ENCODE peak calls at places on chromosomes 2 and 18, in four cellular contexts. Q is tibial artery, L is stomach, M is cardiac fibroblast. V is an unnamed sample.

GRCh38 chr18:21191596-21192307 is 50.3 kb upstream of the GREB1L start:
- DNase-seq in L (peak), M (peak), Q (peak), V (peak)

GRCh38 chr2:117087565-117088291 is 726.8 kb upstream of the DDX18 start:
- DNase-seq in M (no peak), L (no peak), Q (no peak), V (no peak)

GRCh38 chr2:31475692-31476091 is 61.1 kb upstream of the XDH start:
- DNase-seq in L (no peak), Q (no peak), M (no peak), V (peak)

GRCh38 chr2:25920326-25920725 is 42.0 kb upstream of the ASXL2 start:
- DNase-seq in L (no peak), Q (no peak), M (peak), V (peak)

GRCh38 chr18:55301196-55301540 is 286.8 kb downstream of the TCF4 start:
- DNase-seq in L (no peak), M (no peak), Q (no peak), V (no peak)

GRCh38 chr2:67646714-67647333 is 249.7 kb downstream of the ETAA1 start:
- DNase-seq in L (no peak), Q (no peak), M (no peak), V (no peak)

GRCh38 chr2:101330253-101330921 is 21.9 kb upstream of the RNF149 start:
- DNase-seq in Q (no peak), M (peak), L (peak), V (no peak)

GRCh38 chr18:8381801-8382459 is 227.3 kb upstream of the RAB12 start:
- DNase-seq in M (peak), Q (no peak), L (no peak), V (no peak)

GRCh38 chr2:8515390-8515761 is 166.5 kb upstream of the ID2 start:
- DNase-seq in Q (no peak), L (peak), M (no peak), V (no peak)

GRCh38 chr2:61420986-61421546 is 49.8 kb downstream of the USP34 start:
- DNase-seq in Q (no peak), L (no peak), M (no peak), V (no peak)

GRCh38 chr18:32919799-32920198 is 147.0 kb upstream of the KLHL14 start:
- DNase-seq in L (peak), Q (no peak), M (no peak), V (peak)

GRCh38 chr2:113233593-113234550 is 44.8 kb downstream of the PAX8 start:
- DNase-seq in L (peak), M (no peak), Q (no peak), V (peak)

GRCh38 chr2:74583504-74583903 is 29.0 kb downstream of the DOK1 start:
- DNase-seq in M (peak), Q (no peak), L (no peak), V (peak)

GRCh38 chr2:191178806-191179514 is 28.2 kb upstream of the STAT4 start:
- DNase-seq in M (peak), L (no peak), Q (peak), V (peak)

GRCh38 chr2:119290859-119291587 is 67.4 kb downstream of the STEAP3 start:
- DNase-seq in M (peak), L (peak), Q (no peak), V (peak)

GRCh38 chr18:80154293-80154692 is 45.2 kb downstream of the ADNP2 start:
- DNase-seq in M (peak), L (no peak), Q (no peak), V (peak)

GRCh38 chr18:64331419-64331818 is 182.5 kb upstream of the LINC00305 start:
- DNase-seq in M (no peak), Q (no peak), L (no peak), V (no peak)

GRCh38 chr18:64330976-64331375 is 182.1 kb upstream of the LINC00305 start:
- DNase-seq in L (no peak), M (no peak), Q (no peak), V (no peak)

GRCh38 chr18:64333584-64333983 is 184.7 kb upstream of the LINC00305 start:
- DNase-seq in M (no peak), L (no peak), Q (no peak), V (peak)

GRCh38 chr18:64332851-64333250 is 184.0 kb upstream of the LINC00305 start:
- DNase-seq in Q (no peak), M (no peak), L (no peak), V (no peak)

DNA sequence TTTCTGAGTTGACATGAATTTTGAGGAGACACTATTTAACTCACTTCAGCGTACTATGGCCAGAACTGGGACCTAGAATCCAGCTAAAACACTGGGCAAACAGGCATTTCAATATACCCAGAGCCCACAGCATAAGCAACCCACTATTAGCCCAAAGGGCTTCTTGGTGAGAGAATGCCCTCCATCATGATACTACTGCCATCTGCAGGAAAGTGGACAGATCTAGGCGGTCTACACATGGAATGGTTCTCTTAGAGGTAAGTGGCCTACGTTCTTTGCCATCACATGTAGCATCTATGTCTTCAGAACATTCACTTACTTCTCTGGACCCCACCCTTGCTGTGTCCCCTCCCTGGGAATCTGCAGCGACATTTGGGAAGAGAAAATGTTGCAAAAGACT is 181.3 kb upstream of the LINC00305 start:
- DNase-seq in L (no peak), M (no peak), Q (no peak), V (peak)
- TF ChIP-seq CTCF in L (no peak), M (no peak), Q (no peak), V (no peak)

GRCh38 chr2:223894968-223895367 is 50.2 kb downstream of the WDFY1 start:
- DNase-seq in L (no peak), Q (no peak), M (no peak), V (no peak)
- TF ChIP-seq CTCF in L (no peak), Q (no peak), M (no peak), V (no peak)

DNA sequence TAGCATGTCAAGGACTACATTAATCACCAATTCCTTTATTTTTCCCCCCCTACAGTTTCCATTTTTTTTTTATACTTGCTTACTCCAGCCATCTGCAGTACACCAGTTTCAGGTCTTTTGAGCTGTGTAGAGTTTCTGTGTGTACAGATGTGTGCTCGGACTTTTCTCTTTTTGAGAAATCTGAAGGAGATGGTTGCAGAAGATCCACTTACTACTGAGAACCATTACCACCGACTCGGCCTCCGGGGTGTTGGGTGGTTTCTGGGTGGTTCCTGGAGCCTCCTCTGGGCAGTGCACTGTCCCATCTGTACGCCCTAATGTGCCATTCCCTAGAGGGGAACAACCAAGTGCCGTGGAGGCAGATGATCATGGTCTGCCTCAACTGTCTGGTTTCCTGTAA is 15.4 kb upstream of the LYPD6B start:
- DNase-seq in Q (no peak), M (no peak), L (no peak), V (no peak)
- TF ChIP-seq CTCF in Q (no peak), M (no peak), L (no peak), V (no peak)

GRCh38 chr2:134619250-134619649 is 99.5 kb downstream of the TMEM163 start:
- DNase-seq in L (no peak), M (no peak), Q (no peak), V (no peak)

GRCh38 chr2:134623046-134623445 is 95.8 kb downstream of the TMEM163 start:
- DNase-seq in L (no peak), M (no peak), Q (no peak), V (no peak)

GRCh38 chr2:134621939-134622705 is 96.7 kb downstream of the TMEM163 start:
- DNase-seq in M (peak), Q (no peak), L (no peak), V (no peak)

GRCh38 chr2:134625311-134625710 is 93.5 kb downstream of the TMEM163 start:
- DNase-seq in L (no peak), M (no peak), Q (no peak), V (peak)

DNA sequence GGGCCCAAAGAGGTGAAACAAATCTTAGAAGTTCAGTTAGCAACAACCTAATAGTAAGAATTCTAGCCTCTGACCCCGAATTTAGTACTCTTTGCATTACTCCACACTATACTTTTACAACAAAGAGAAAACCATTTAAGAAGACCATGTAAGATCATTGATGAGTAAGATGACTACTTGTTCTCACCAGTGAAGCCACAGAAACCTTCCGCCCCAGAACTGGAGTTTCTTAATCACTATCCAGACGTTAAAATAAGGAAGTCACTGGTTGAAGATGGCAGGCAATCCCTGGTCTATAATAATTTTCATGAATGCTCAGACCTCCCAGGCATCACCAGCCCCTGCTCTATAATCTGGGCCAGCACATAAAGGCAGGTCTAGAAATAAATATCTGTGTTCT is 95.0 kb downstream of the TMEM163 start:
- DNase-seq in M (no peak), Q (no peak), L (no peak), V (no peak)
- TF ChIP-seq CTCF in M (no peak), Q (no peak), L (no peak), V (no peak)

GRCh38 chr18:5456577-5457466 is 87.0 kb downstream of the EPB41L3 start:
- DNase-seq in M (peak), L (no peak), Q (no peak), V (peak)
- TF ChIP-seq CTCF in M (peak), L (peak), Q (peak), V (peak)

DNA sequence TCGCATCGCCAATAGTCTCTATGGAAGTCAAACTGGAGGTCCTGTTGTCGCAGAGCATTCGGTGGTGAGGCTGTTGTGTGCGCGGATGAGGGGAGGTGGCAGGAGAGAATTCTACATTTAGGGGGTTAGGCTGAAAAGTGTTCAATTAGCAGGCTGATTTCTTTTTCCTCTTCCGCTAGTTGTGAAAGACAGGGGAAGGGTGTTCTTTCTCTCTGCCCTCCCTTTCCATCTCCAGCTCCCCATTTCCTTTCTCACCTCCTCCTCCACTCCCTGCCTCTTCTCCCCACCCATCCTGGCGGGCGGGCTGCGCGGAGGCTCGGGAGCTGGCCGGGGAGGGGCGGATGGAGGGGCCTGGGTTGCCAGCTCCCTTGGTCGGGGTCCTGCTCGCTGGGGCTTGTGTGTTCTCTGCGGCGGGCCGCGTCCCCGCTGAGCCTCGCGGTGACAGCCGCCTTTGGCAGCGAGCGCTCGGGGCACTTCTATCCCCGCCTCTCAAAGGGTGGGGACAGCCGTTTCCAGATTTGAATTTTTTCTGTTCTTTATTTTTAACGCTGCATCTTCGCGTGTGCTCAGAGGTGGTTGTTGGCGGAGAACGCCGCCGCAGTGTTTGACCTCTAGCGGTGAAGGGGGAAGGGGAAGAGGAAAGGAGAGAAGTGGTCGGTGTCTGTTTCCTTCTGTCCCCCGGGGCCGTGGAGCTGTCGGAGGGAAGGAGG is 3.6 kb downstream of the SOX11 start:
- DNase-seq in M (peak), Q (no peak), L (no peak), V (no peak)
- TF ChIP-seq CTCF in M (no peak), Q (no peak), L (no peak), V (no peak)

GRCh38 chr2:209209943-209210342 is 213.9 kb upstream of the MAP2 start:
- DNase-seq in Q (no peak), L (no peak), M (no peak), V (no peak)

DNA sequence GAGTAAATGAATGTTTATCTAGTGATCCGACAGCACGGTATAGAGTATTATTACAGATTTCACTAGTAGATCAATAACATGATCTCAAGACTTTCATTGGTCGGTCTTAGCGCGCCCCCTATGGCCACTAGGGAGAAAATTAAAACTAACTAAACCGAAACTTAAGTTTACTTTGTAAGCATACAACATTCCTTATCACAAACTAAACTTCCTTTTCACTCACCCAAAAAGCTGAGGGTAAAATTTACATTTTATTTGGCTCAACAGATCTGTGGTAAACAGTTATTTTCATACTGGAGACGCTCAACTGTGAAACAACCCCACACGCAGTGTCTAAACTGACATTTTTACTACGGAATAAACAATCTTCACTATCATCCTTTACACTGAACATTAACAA is 215.6 kb upstream of the MAP2 start:
- DNase-seq in Q (no peak), M (peak), L (no peak), V (peak)
- TF ChIP-seq CTCF in Q (no peak), M (peak), L (peak), V (peak)

DNA sequence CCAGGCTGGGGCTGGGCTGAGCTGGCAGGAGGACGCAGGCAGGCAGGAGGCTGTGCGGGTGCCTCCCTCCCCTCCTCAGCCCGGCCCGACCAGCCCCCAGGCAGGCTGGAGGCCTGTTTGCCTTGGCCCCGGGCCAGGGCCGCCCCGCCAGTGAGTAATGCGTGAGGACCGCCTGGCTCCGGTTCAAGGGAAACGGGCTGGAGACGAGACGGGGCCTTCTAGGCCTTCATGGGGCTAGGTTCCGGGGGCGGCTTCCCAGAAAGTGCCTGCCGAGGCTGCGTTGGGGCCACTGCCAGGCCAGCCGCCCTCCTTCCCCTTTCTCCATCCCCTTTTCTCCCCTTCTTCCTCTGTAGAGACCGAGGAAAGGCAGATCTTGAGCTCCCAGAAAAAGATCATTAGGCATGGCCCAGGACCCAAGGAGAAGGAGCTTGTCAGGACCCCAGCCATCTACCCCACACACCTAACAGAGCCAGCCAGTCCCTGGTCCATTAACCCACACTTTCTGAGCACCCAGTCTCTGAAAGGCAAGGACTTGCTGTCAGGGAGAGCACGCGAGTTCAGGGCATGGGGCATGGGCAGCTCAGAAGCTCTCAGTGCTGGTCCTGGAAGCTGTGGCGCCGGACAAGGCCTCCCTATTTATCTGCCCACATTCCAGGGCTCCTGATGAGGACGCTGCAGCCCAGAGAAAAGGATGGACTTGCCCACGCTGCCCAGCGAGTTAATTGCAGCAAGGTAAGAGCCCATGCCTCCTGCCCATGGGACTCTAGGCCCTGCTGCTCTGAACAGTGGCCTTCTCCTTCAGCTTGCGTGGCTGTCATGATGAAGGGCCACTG is 48.5 kb downstream of the SMAD7 start:
- DNase-seq in M (peak), Q (peak), L (peak), V (peak)
- TF ChIP-seq CTCF in M (no peak), Q (no peak), L (no peak), V (no peak)

DNA sequence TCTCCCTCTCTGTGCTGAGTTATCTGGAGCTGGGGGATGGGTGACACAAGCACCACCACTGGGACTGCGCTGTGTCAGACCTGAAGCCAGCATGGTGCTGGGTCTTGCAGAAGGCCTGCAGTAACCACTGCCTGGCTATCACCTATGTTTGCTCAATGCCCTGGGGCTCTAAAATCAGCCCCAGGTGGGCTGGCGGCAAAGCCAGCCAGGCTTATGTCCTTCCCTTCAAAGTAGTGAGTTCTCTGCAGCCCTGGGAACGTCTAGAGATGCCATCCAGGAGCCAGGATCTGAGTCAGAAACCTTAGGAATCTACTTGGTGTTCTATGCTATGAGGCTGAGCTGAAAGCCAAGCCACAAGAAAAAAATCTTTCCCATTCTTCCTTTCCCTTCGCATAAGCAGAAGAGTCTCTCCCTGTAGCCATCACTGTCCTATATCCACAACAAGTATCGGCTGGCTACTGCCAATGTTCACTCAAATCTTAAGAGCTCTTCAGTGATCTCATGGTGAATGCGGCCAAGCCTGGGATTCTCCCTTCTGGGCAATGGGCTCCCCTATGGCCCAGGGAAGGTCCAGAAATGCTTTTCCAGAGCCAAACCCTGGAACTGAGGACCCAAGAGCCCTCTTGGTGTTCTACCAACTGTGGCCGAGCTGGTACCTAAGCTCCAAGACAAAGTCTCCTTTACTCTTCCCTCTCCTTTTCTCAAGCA is 248.7 kb downstream of the ZNF385B start:
- DNase-seq in M (no peak), L (no peak), Q (no peak), V (no peak)
- TF ChIP-seq CTCF in M (no peak), L (no peak), Q (no peak), V (no peak)

GRCh38 chr2:133439281-133439920 is 128.9 kb downstream of the NCKAP5 start:
- DNase-seq in M (no peak), Q (no peak), L (no peak), V (no peak)

GRCh38 chr2:133431289-133431688 is 137.0 kb downstream of the NCKAP5 start:
- DNase-seq in L (no peak), M (no peak), Q (no peak), V (peak)

GRCh38 chr2:133438026-133438425 is 130.2 kb downstream of the NCKAP5 start:
- DNase-seq in Q (no peak), M (no peak), L (no peak), V (no peak)

GRCh38 chr2:133433455-133434451 is 134.5 kb downstream of the NCKAP5 start:
- DNase-seq in L (no peak), Q (no peak), M (peak), V (no peak)

DNA sequence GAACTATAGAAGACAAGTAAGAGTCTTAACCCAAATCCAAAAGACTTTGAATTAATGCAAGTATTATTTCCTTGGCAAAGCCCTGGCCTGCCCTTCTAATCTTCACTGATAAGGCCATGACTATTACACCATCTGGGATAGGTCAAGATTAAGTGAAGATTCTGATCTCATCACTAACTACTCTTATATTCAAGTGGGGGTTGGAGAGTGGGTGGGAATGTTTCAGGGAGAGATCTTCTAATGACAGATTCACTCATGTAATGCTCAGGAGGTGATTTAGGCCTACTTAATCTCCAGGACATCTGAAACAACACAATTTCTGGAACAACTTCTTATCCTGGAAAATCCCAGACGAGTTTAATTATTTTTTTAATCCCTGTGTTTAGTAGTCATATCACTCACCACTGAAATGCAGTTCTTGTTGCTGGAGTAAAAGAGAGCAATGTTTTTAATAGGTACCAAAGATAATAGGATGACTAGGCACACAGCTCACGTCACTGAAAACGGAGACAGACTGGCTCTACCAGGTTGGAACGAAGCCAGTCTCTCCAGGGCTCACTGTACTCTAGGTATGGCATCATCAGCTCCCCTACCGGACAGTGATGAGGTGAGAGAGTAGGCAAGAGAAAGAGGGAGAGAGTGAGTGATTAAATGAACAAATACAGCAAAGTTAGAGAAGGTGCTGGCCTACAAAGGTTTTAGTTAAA is 133.1 kb downstream of the NCKAP5 start:
- DNase-seq in M (peak), L (no peak), Q (no peak), V (peak)
- TF ChIP-seq CTCF in M (no peak), L (no peak), Q (no peak), V (peak)

V was measured in MCF 10A.